ENCODE peak calls at places on chromosomes 4 and X, in nine cellular contexts. B is SJCRH30; R is ascending aorta; A is colonic mucosa; L is CD8-positive, alpha-beta memory T cell; M is ovary; G is kidney epithelial cell; O is transverse colon; U is brain microvascular endothelial cell. Q is an unnamed sample. For H3K27me3 and H3K36me3, the result is how much of the 10 kb centered on the place peaks cover.

GRCh38 chr4:39085891-39086290 is 23.9 kb downstream of the KLHL5 start:
- DNase-seq in O (no peak), A (no peak), U (no peak), G (no peak), M (no peak), L (no peak), R (no peak), B (peak), Q (no peak)

GRCh38 chrX:68994135-68994882 is 165.5 kb downstream of the EFNB1 start:
- DNase-seq in B (no peak), O (no peak), R (peak), M (no peak), A (no peak), G (no peak), U (no peak), L (no peak), Q (peak)

GRCh38 chr4:80172203-80172602 is 25.1 kb upstream of the PRDM8 start:
- DNase-seq in U (no peak), B (no peak), O (no peak), G (no peak), M (no peak), L (peak), R (no peak), A (no peak), Q (no peak)

GRCh38 chrX:103356023-103356798 is at the start of gene TCEAL9:
- DNase-seq in M (peak), U (peak), O (peak), A (peak), L (peak), G (peak), B (peak), R (peak), Q (no peak)

GRCh38 chr4:38328963-38329729 is 334.9 kb upstream of the KLF3 start:
- DNase-seq in O (no peak), U (no peak), L (peak), A (no peak), B (no peak), G (no peak), M (no peak), R (no peak), Q (no peak)

GRCh38 chr4:30717208-30718020 is 2.8 kb upstream of the PCDH7 start:
- DNase-seq in U (peak), L (peak), G (no peak), B (peak), A (peak), M (peak), R (peak), O (peak), Q (peak)

GRCh38 chr4:118322831-118323502 is 29.8 kb downstream of the PRSS12 start:
- DNase-seq in B (no peak), A (no peak), L (no peak), G (no peak), M (no peak), U (no peak), R (no peak), O (no peak), Q (no peak)

GRCh38 chr4:87944967-87945366 is 30.5 kb upstream of the SPP1 start:
- DNase-seq in G (no peak), A (no peak), B (no peak), R (no peak), U (no peak), L (no peak), O (no peak), M (no peak), Q (no peak)

GRCh38 chr4:69377562-69377961 is 97.3 kb downstream of the UGT2B28 start:
- DNase-seq in L (no peak), R (no peak), G (no peak), M (no peak), O (no peak), A (no peak), U (no peak), B (no peak), Q (no peak)

GRCh38 chrX:79268788-79269187 is 98.3 kb downstream of the ITM2A start:
- DNase-seq in L (no peak), G (no peak), U (no peak), B (peak), R (no peak), A (no peak), O (no peak), M (no peak), Q (no peak)

GRCh38 chrX:79270401-79270800 is 96.7 kb downstream of the ITM2A start:
- DNase-seq in U (no peak), L (peak), M (peak), G (no peak), B (peak), O (peak), R (peak), A (peak), Q (peak)

GRCh38 chrX:79263550-79263949 is 103.6 kb downstream of the ITM2A start:
- DNase-seq in O (no peak), B (no peak), R (no peak), M (no peak), G (no peak), U (no peak), L (no peak), A (no peak), Q (no peak)

DNA sequence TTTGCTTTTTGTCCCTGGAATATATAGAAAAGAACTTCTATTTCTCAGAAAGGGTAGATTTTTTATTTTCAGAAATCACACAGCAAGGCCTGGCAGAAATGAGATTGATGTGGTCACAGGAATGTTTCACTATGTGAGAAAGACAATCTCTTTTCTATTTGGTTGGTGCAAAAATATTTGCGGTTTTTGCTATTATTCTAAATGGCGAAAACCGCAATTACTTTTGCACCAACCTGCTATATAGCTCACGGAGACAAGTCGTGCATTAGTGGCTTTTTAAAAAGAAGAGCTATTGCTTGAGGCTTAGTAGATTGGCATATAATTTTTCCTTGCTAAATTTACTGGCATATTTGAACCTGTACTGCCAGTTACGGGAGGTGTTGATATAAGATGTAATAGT is 100.4 kb downstream of the ITM2A start:
- DNase-seq in G (no peak), L (no peak), M (no peak), A (no peak), O (no peak), U (no peak), B (no peak), R (no peak), Q (no peak)
- H3K27me3 ChIP-seq in G (under half), L (under half), M (under half), A (under half), O (under half), U (under half), B (under half), R (under half), Q (under half)

GRCh38 chrX:20173305-20173704 is 31.7 kb upstream of the EIF1AX start:
- DNase-seq in B (no peak), O (no peak), U (no peak), R (no peak), G (no peak), L (no peak), M (no peak), A (no peak), Q (no peak)
- H3K36me3 ChIP-seq in B (half or more), O (under half), U (under half), R (under half), G (under half), L (under half), M (under half), A (under half), Q (under half)

DNA sequence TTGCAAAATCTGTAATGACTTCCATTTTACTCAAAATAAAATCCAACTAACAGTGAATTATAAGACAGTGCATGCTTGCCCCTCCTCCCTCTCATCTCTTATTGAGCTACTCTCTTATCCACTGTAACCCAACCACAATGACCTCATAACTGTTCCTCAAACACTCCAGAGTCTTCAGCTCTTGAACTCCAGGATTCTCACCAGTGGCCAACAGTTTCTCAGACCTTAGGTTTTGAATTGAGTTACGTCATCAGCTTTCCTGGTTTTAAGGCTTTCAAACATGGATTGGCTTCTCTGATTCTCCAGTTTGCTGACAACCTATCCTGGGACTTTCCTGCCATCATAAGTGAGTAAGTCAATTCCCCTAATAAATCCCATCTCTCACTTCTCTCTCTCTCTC is 938.3 kb downstream of the RAB28 start:
- DNase-seq in R (no peak), B (no peak), L (no peak), U (no peak), M (no peak), G (no peak), A (no peak), O (no peak), Q (no peak)
- H3K27me3 ChIP-seq in R (under half), B (under half), L (under half), U (under half), M (under half), G (under half), A (under half), O (under half), Q (under half)

GRCh38 chr4:5858020-5858769 is 34.7 kb downstream of the CRMP1 start:
- DNase-seq in B (no peak), O (no peak), G (no peak), L (no peak), R (no peak), M (no peak), A (no peak), U (no peak), Q (no peak)

GRCh38 chr4:5851637-5852036 is 41.2 kb downstream of the CRMP1 start:
- DNase-seq in M (no peak), O (no peak), A (no peak), G (no peak), U (no peak), L (no peak), B (no peak), R (no peak), Q (no peak)

GRCh38 chr4:5852806-5853205 is 40.1 kb downstream of the CRMP1 start:
- DNase-seq in M (no peak), U (no peak), B (no peak), A (no peak), O (no peak), R (no peak), L (no peak), G (no peak), Q (no peak)

DNA sequence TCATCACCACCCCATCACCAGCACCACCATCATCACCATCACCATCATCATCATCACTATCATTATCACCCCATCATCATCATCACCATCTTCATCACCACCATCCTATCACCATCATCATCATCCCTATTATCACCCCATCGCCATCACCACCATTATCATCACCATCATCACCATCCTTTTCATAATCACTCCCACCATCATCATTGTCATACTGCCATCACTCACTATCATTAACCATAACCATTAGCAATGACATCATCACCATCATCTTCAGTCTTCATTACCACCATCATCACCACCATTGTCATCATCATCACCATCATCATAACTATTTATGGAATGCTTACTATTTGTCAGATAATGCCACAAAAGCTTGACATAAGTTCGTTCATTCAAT is 35.7 kb downstream of the CRMP1 start:
- DNase-seq in B (no peak), R (no peak), O (no peak), M (no peak), A (no peak), G (no peak), L (no peak), U (no peak), Q (no peak)
- H3K36me3 ChIP-seq in B (under half), R (under half), O (under half), M (under half), A (under half), G (under half), L (under half), U (under half), Q (under half)

GRCh38 chr4:128946929-128947328 is 137.4 kb downstream of the JADE1 start:
- DNase-seq in B (no peak), M (no peak), L (no peak), U (no peak), R (no peak), A (no peak), O (no peak), G (no peak), Q (no peak)
- H3K27me3 ChIP-seq in B (under half), M (under half), L (under half), U (under half), R (under half), A (under half), O (under half), G (under half), Q (under half)

GRCh38 chr4:185374573-185374972 is 21.2 kb downstream of the LRP2BP start:
- DNase-seq in L (no peak), O (no peak), R (no peak), M (no peak), G (no peak), A (no peak), B (no peak), U (no peak), Q (no peak)
- H3K36me3 ChIP-seq in L (under half), O (under half), R (under half), M (under half), G (under half), A (under half), B (under half), U (under half), Q (under half)

GRCh38 chr4:174119051-174119450 is 164.4 kb downstream of the FBXO8 start:
- DNase-seq in O (no peak), L (no peak), G (no peak), M (peak), B (no peak), R (no peak), U (peak), A (no peak), Q (no peak)

GRCh38 chr4:174119818-174120217 is 163.6 kb downstream of the FBXO8 start:
- DNase-seq in B (peak), L (no peak), A (no peak), U (no peak), O (no peak), R (no peak), G (no peak), M (no peak), Q (no peak)

GRCh38 chr4:174118171-174118570 is 165.3 kb downstream of the FBXO8 start:
- DNase-seq in B (no peak), M (no peak), A (no peak), U (no peak), L (no peak), G (no peak), R (no peak), O (no peak), Q (no peak)

GRCh38 chr4:174117445-174117844 is 166.0 kb downstream of the FBXO8 start:
- DNase-seq in A (no peak), O (no peak), U (no peak), R (no peak), L (no peak), B (no peak), G (no peak), M (no peak), Q (no peak)

DNA sequence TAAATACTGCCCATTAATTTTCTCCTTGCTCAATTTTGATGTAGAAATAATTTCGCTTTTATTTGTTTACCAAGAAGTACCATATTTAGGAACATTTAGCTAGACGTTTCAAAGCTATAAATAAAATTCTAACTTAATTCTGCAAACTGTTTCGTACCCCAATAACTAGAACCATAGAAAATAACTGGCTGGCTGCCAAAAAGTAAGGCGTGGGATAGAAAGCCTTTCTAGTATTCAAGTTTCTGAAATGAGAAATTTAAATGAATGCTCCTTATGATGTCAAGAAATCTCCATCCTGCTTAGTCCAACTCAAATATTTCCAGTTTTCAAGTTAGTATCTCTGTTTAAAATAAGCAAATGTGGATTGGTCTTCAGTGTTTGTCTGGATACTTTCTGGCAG is 167.4 kb downstream of the FBXO8 start:
- DNase-seq in R (no peak), B (no peak), G (no peak), O (no peak), U (no peak), A (no peak), M (no peak), L (no peak), Q (no peak)
- H3K27me3 ChIP-seq in R (under half), B (under half), G (under half), O (under half), U (under half), A (under half), M (under half), L (under half), Q (under half)

GRCh38 chrX:2501246-2502102 is 698 bp upstream of the DHRSX start:
- DNase-seq in U (no peak), B (no peak), A (no peak), L (no peak), G (no peak), M (no peak), R (no peak), O (no peak), Q (peak)

GRCh38 chrX:2502120-2502667 is 1.4 kb upstream of the DHRSX start:
- DNase-seq in L (no peak), O (no peak), B (no peak), A (no peak), G (no peak), U (no peak), R (no peak), M (no peak), Q (no peak)

GRCh38 chrX:2499507-2499906 is 1.3 kb downstream of the DHRSX start:
- DNase-seq in O (no peak), B (no peak), L (no peak), A (no peak), M (no peak), R (no peak), U (no peak), G (no peak), Q (no peak)

GRCh38 chrX:2500091-2500680 is 590 bp downstream of the DHRSX start:
- DNase-seq in M (peak), O (peak), B (peak), U (peak), A (peak), L (peak), R (no peak), G (no peak), Q (peak)

DNA sequence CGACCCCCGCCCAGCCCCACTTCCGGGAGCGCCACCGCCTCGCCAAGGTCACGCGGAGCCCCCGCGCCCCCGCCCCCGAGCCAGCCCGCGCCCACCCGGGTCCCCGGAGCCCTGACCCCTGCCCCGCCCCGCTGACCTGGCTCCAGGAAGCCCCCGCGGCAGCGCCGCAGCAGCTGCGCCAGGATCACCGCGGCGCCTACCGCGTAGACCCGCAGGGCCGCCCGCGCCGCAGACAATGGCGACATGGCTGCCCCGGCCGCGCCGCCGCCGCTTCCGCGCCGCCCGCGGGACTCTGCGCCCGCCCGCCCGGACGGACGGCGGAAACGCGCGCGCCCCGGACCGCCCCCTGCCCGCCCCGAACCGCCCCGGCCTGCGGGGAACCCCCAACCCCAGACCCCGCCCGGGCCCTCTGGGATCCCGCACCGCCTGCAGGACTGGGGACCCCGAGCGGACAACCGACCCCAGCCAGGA is at the start of the genes DHRSX and ZBED1:
- DNase-seq in R (no peak), U (no peak), L (peak), B (peak), M (no peak), G (no peak), A (peak), O (peak), Q (peak)
- H3K36me3 ChIP-seq in R (under half), U (under half), L (under half), B (under half), M (under half), G (under half), A (under half), O (under half), Q (under half)

DNA sequence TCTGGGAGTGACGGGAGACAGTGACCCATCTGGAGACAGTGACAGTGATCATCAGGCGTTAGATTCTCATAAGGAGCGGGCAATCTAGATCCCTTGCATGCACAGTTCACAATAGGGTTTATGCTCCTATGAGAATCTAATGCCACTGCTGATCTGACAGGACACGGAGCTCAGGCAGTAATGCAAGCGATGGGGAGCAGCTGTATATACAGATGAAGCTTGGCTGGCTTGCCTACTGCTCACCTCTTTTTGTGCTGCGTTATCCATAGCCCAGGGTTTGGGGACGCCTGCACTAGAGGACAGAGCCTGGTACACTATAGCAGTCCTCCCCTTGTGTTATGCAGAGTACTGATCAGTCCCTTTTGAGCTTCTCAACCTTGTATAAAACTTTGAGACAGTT is 23.5 kb downstream of the NFKB1 start:
- DNase-seq in L (no peak), G (no peak), O (no peak), M (no peak), A (no peak), B (peak), R (no peak), U (no peak), Q (no peak)
- H3K27me3 ChIP-seq in L (under half), G (under half), O (under half), M (under half), A (under half), B (under half), R (under half), U (under half), Q (under half)

GRCh38 chr4:1904042-1904441 is 32.8 kb downstream of the NSD2 start:
- DNase-seq in R (peak), L (no peak), O (no peak), U (no peak), A (no peak), B (peak), G (no peak), M (no peak), Q (no peak)

GRCh38 chr4:1910643-1911042 is 39.5 kb downstream of the NSD2 start:
- DNase-seq in U (peak), G (peak), M (no peak), L (no peak), A (peak), O (peak), B (peak), R (peak), Q (peak)

GRCh38 chr4:1903035-1903434 is 31.8 kb downstream of the NSD2 start:
- DNase-seq in L (no peak), U (no peak), B (no peak), R (peak), M (no peak), A (no peak), G (no peak), O (no peak), Q (no peak)

GRCh38 chr4:1902243-1902642 is 31.1 kb downstream of the NSD2 start:
- DNase-seq in A (no peak), O (no peak), B (no peak), M (no peak), R (peak), U (no peak), G (no peak), L (no peak), Q (no peak)

DNA sequence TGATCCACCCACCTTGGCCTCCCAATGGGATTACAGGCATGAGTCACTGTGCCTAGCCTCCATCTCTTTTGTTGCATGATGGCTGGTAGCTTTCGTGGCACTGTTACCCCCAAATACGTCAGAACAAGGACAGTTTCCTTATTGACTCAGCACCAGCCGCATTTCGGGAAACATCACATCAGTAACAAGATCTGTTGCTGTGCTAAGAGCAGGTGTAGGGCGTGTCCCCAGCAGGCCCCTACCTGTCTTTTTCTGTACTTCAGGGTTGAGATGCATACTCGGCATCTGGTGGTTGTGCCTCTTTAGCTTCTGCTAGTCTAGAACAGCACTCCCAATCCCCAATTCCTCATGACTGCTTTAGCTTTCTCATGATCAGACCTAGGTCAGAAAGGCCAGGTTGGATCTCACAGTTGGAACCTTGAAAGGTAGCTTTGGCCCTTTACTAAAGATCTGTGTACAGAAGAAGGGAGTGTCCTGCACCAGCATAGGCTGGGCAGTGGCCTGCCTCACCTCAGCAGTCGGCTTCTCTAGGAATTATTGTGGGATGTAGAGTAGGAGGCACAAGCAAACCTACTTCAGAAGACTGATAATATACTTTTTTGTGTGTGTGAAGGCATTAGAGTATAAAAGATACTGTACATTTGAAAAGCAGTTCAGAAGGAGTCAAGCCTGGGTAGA is 36.8 kb downstream of the NSD2 start:
- DNase-seq in G (no peak), A (peak), L (no peak), O (peak), R (peak), M (no peak), B (no peak), U (no peak), Q (no peak)
- H3K36me3 ChIP-seq in G (under half), A (under half), L (under half), O (under half), R (under half), M (under half), B (under half), U (under half), Q (under half)